ENCODE peak calls at places on chromosomes 11 and 22, in six cellular contexts. W, J, Q, V, D and B are unnamed samples.

GRCh38 chr22:35749808-35750207 is 32.1 kb downstream of the APOL5 start:
- DNase-seq in D (no peak), V (no peak), J (no peak), Q (no peak), W (no peak), B (no peak)

GRCh38 chr22:21961886-21962654 is 9.4 kb upstream of the PPM1F start:
- DNase-seq in W (no peak), V (no peak), J (no peak), D (peak), Q (no peak), B (peak)

GRCh38 chr11:110098645-110099044 is 5.5 kb downstream of the ZC3H12C start:
- DNase-seq in V (no peak), D (no peak), W (no peak), Q (no peak), J (no peak), B (no peak)

GRCh38 chr11:134503596-134503995 is 91.6 kb upstream of the B3GAT1 start:
- DNase-seq in J (no peak), V (no peak), D (no peak), Q (no peak), W (no peak), B (no peak)

GRCh38 chr11:30328676-30329075 is 5.8 kb downstream of the ARL14EP start:
- DNase-seq in Q (no peak), V (no peak), W (no peak), J (no peak), D (no peak), B (no peak)

GRCh38 chr11:126348806-126349582 is 6.5 kb upstream of the ST3GAL4 start:
- DNase-seq in J (no peak), D (no peak), Q (no peak), V (peak), W (peak), B (no peak)

GRCh38 chr22:38316340-38317236 is 645 bp downstream of the CSNK1E start:
- DNase-seq in J (no peak), D (peak), Q (no peak), V (peak), W (peak), B (peak)

GRCh38 chr11:64056213-64056785 is 20.6 kb downstream of the FLRT1 start:
- DNase-seq in J (no peak), V (no peak), D (no peak), Q (no peak), W (no peak), B (peak)

GRCh38 chr22:42937164-42937854 is 77.6 kb downstream of the PACSIN2 start:
- DNase-seq in D (peak), W (no peak), V (no peak), Q (peak), J (no peak), B (no peak)

GRCh38 chr11:75955443-75955842 is 140.4 kb downstream of the UVRAG start:
- DNase-seq in W (no peak), Q (no peak), D (no peak), V (no peak), J (no peak), B (no peak)

GRCh38 chr11:45810431-45811108 is 5.6 kb downstream of the SLC35C1 start:
- DNase-seq in Q (no peak), J (no peak), D (no peak), W (no peak), V (no peak), B (no peak)

GRCh38 chr11:108289699-108290098 is 66.8 kb downstream of the ATM start:
- DNase-seq in W (no peak), J (no peak), D (no peak), V (no peak), Q (no peak), B (no peak)

GRCh38 chr11:121393855-121394254 is 58.3 kb upstream of the SORL1 start:
- DNase-seq in Q (no peak), D (no peak), V (no peak), J (no peak), W (no peak), B (no peak)

GRCh38 chr11:77250881-77251640 is 50.4 kb downstream of the GDPD4 start:
- DNase-seq in W (no peak), V (no peak), D (no peak), J (no peak), Q (no peak), B (no peak)

GRCh38 chr11:2837096-2837601 is 48.4 kb downstream of the CDKN1C start:
- DNase-seq in D (peak), Q (peak), W (peak), V (peak), J (no peak), B (peak)

GRCh38 chr22:27206001-27206746 is 548.8 kb downstream of the MIAT start:
- DNase-seq in W (no peak), D (no peak), J (no peak), Q (no peak), V (no peak), B (no peak)

GRCh38 chr11:43845816-43846215 is 34.8 kb upstream of the ALKBH3 start:
- DNase-seq in D (no peak), Q (peak), W (no peak), J (no peak), V (no peak), B (no peak)

GRCh38 chr11:119206512-119207299 is 567 bp downstream of the CBL start:
- DNase-seq in Q (no peak), V (peak), J (peak), W (peak), D (peak), B (peak)